ENCODE peak calls at places on chromosomes 1 and 21, in six cellular contexts. R is heart right ventricle, B is GM23248, G is astrocyte, M is uterus, C is fibroblast of lung. V is an unnamed sample.

GRCh38 chr1:98304888-98305287 is 356.6 kb upstream of the SNX7 start:
- DNase-seq in C (no peak), M (no peak), R (no peak), B (no peak), G (no peak), V (no peak)

GRCh38 chr1:44283524-44284173 is 70.4 kb downstream of the DMAP1 start:
- DNase-seq in G (no peak), M (no peak), R (no peak), B (no peak), C (no peak), V (no peak)

GRCh38 chr1:78419309-78419708 is 71.5 kb upstream of the PTGFR start:
- DNase-seq in R (no peak), G (peak; percentile 92), M (no peak), C (peak; percentile 55), B (peak; percentile 76), V (no peak)

GRCh38 chr1:168582690-168583325 is 6.4 kb downstream of the XCL1 start:
- DNase-seq in G (peak; percentile 56), M (no peak), R (no peak), B (peak; percentile 53), C (no peak), V (no peak)

GRCh38 chr1:97077221-97077620 is 355.6 kb downstream of the PTBP2 start:
- DNase-seq in B (no peak), G (no peak), M (no peak), R (no peak), C (no peak), V (no peak)

GRCh38 chr1:154956557-154956956 is 658 bp upstream of the PBXIP1 start:
- DNase-seq in G (no peak), B (peak; percentile 34), C (no peak), R (no peak), M (peak; percentile 46), V (peak; percentile 56)

GRCh38 chr1:108049083-108049819 is 84.3 kb upstream of the VAV3 start:
- DNase-seq in C (no peak), G (no peak), B (peak; percentile 61), R (peak; percentile 31), M (no peak), V (peak; percentile 41)

GRCh38 chr1:35597870-35598269 is 24.8 kb downstream of the TFAP2E start:
- DNase-seq in M (no peak), R (no peak), B (no peak), G (no peak), C (no peak), V (no peak)

GRCh38 chr1:2945821-2946231 is 75.4 kb upstream of the ACTRT2 start:
- DNase-seq in G (no peak), B (no peak), C (no peak), M (no peak), R (no peak), V (no peak)

GRCh38 chr1:2946291-2946690 is 75.0 kb upstream of the ACTRT2 start:
- DNase-seq in M (no peak), G (no peak), B (no peak), R (no peak), C (no peak), V (no peak)

GRCh38 chr1:2948751-2949680 is 72.3 kb upstream of the ACTRT2 start:
- DNase-seq in B (no peak), R (no peak), G (no peak), M (no peak), C (no peak), V (peak; percentile 8)

GRCh38 chr1:2948001-2948750 is 73.1 kb upstream of the ACTRT2 start:
- DNase-seq in M (no peak), G (no peak), B (no peak), C (no peak), R (no peak), V (no peak)

GRCh38 chr1:2946999-2947650 is 74.1 kb upstream of the ACTRT2 start:
- DNase-seq in B (no peak), G (no peak), R (no peak), M (no peak), C (no peak), V (no peak)
- H3K9me3 ChIP-seq in B (no peaks in the 10 kb centered on the region), G (peaks cover 4% of the 10 kb centered on the region), R (no peaks in the 10 kb centered on the region), M (no peaks in the 10 kb centered on the region), C (peaks cover 6% of the 10 kb centered on the region), V (peaks cover under 1% of the 10 kb centered on the region)

DNA sequence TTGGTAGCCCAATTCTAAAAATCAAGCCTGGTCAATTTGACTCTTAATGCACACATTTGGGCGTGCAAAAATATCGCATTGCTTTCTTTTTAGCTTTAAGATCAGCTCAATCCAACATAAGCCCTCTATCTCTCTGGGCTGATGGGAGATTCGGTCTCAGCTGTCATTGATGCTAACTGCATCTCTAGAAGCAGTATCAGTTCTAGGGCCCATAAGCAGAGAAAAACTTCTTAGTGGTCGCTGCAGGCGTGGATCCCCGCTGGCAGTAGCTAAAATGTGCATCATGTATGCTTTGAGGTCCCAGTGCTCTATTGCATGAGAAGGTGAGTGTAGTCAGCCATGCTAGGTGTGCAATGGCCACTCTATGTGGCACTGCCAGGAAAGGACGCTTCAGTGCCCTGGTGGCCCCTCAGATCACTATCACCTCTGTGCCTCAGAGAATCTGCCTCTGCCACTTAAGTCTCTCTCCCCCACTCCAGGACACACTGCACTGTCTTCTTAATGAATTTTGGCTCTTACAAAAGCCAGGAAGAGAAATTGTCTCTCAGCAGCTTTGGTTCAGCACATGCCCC is 79.7 kb upstream of the GADD45A start:
- DNase-seq in C (no peak), G (no peak), B (no peak), R (no peak), M (no peak), V (no peak)
- H3K9me3 ChIP-seq in C (no peaks in the 10 kb centered on the region), G (no peaks in the 10 kb centered on the region), B (no peaks in the 10 kb centered on the region), R (no peaks in the 10 kb centered on the region), M (no peaks in the 10 kb centered on the region), V (no peaks in the 10 kb centered on the region)

DNA sequence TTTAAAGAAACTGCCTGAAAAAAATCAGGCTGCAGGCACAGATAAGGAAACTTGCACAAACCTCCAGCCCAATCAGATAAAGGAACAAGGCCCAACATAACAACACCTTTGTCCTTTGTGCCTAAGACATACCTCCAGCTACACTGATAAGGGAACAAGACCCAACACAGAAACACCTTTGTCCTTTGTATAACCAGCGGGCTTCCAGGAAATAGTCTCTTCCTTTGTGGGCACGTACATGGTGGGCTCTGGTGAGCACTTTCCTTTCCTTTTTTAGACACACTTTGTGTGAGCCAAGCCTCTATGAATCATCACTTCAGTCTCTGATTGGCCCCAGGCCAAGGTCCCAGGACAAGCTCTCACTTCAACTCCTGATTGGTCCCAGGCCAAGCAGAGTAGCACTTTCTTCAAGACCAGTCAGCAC is 23.6 kb downstream of the ZNF670 start:
- DNase-seq in R (no peak), G (peak; percentile 57), B (peak; percentile 3), C (peak; percentile 21), M (peak; percentile 20), V (no peak)
- H3K9me3 ChIP-seq in R (peaks cover 87% of the 10 kb centered on the region), G (peaks cover 4% of the 10 kb centered on the region), B (no peaks in the 10 kb centered on the region), C (no peaks in the 10 kb centered on the region), M (no peaks in the 10 kb centered on the region), V (peaks cover 94% of the 10 kb centered on the region)

GRCh38 chr1:12166834-12167492 is at the start of gene TNFRSF1B:
- DNase-seq in R (peak; percentile 82), B (peak; percentile 65), G (no peak), C (no peak), M (peak; percentile 73), V (peak; percentile 77)
- H3K9me3 ChIP-seq in R (no peaks in the 10 kb centered on the region), B (no peaks in the 10 kb centered on the region), G (no peaks in the 10 kb centered on the region), C (no peaks in the 10 kb centered on the region), M (no peaks in the 10 kb centered on the region), V (no peaks in the 10 kb centered on the region)

GRCh38 chr21:45825209-45825602 is 156.4 kb upstream of the COL6A1 start:
- DNase-seq in B (no peak), M (no peak), C (no peak), G (no peak), R (no peak), V (no peak)
- H3K9me3 ChIP-seq in B (no peaks in the 10 kb centered on the region), M (no peaks in the 10 kb centered on the region), C (no peaks in the 10 kb centered on the region), G (no peaks in the 10 kb centered on the region), R (no peaks in the 10 kb centered on the region), V (no peaks in the 10 kb centered on the region)

GRCh38 chr1:40462956-40463590 is 12.8 kb downstream of the ZFP69B start:
- DNase-seq in G (peak; percentile 7), M (no peak), C (peak; percentile 16), B (peak; percentile 31), R (no peak), V (no peak)
- H3K9me3 ChIP-seq in G (peaks cover 74% of the 10 kb centered on the region), M (peaks cover 64% of the 10 kb centered on the region), C (peaks cover 3% of the 10 kb centered on the region), B (peaks cover 25% of the 10 kb centered on the region), R (peaks cover 100% of the 10 kb centered on the region), V (peaks cover 100% of the 10 kb centered on the region)

GRCh38 chr1:2880812-2881295 is 79.4 kb upstream of the TTC34 start:
- DNase-seq in M (no peak), B (no peak), R (no peak), G (no peak), C (no peak), V (no peak)
- H3K9me3 ChIP-seq in M (no peaks in the 10 kb centered on the region), B (no peaks in the 10 kb centered on the region), R (no peaks in the 10 kb centered on the region), G (no peaks in the 10 kb centered on the region), C (no peaks in the 10 kb centered on the region), V (no peaks in the 10 kb centered on the region)

GRCh38 chr1:217561446-217561845 is 69.4 kb downstream of the GPATCH2 start:
- DNase-seq in C (no peak), B (no peak), R (no peak), M (no peak), G (peak; percentile 14), V (no peak)
- H3K9me3 ChIP-seq in C (no peaks in the 10 kb centered on the region), B (no peaks in the 10 kb centered on the region), R (no peaks in the 10 kb centered on the region), M (no peaks in the 10 kb centered on the region), G (no peaks in the 10 kb centered on the region), V (no peaks in the 10 kb centered on the region)

V was measured in left ventricle myocardium inferior.